ENCODE peak calls at places on chromosome 18, in six cellular contexts. One of them, this sample, is unnamed.

GRCh38 chr18:46477425-46478011 is 179.5 kb downstream of the LOXHD1 start:
- DNase-seq in IMR-90: no peak
- DNase-seq in neuronal stem cell: no peak
- DNase-seq in mesenchymal stem cell: no peak
- DNase-seq in trophoblast cell: no peak
- DNase-seq in H1: no peak
- DNase-seq in this sample: peak; percentile 20

GRCh38 chr18:78021196-78021595 is 771.5 kb downstream of the GALR1 start:
- DNase-seq in mesenchymal stem cell: no peak
- DNase-seq in H1: no peak
- DNase-seq in trophoblast cell: no peak
- DNase-seq in neuronal stem cell: no peak
- DNase-seq in IMR-90: no peak
- DNase-seq in this sample: no peak

GRCh38 chr18:29811519-29811918 is 1231.0 kb downstream of the DSC3 start:
- DNase-seq in mesenchymal stem cell: no peak
- DNase-seq in IMR-90: no peak
- DNase-seq in H1: no peak
- DNase-seq in neuronal stem cell: no peak
- DNase-seq in trophoblast cell: no peak
- DNase-seq in this sample: no peak

GRCh38 chr18:23650963-23651927 is 11.5 kb downstream of the ANKRD29 start:
- DNase-seq in mesenchymal stem cell: peak; percentile 21
- DNase-seq in H1: no peak
- DNase-seq in trophoblast cell: peak; percentile 41
- DNase-seq in neuronal stem cell: no peak
- DNase-seq in IMR-90: peak; percentile 77
- DNase-seq in this sample: no peak

GRCh38 chr18:24799720-24800119 is 339.3 kb downstream of the HRH4 start:
- DNase-seq in mesenchymal stem cell: no peak
- DNase-seq in H1: no peak
- DNase-seq in neuronal stem cell: no peak
- DNase-seq in trophoblast cell: no peak
- DNase-seq in IMR-90: no peak
- DNase-seq in this sample: no peak

GRCh38 chr18:45169610-45170009 is 445.7 kb upstream of the SLC14A2 start:
- DNase-seq in IMR-90: peak; percentile 90
- DNase-seq in trophoblast cell: peak; percentile 27
- DNase-seq in neuronal stem cell: no peak
- DNase-seq in H1: no peak
- DNase-seq in mesenchymal stem cell: peak; percentile 95
- DNase-seq in this sample: no peak

GRCh38 chr18:77070627-77071026 is 62.0 kb downstream of the MBP start:
- DNase-seq in trophoblast cell: no peak
- DNase-seq in IMR-90: no peak
- DNase-seq in H1: no peak
- DNase-seq in neuronal stem cell: no peak
- DNase-seq in mesenchymal stem cell: no peak
- DNase-seq in this sample: no peak

GRCh38 chr18:54444309-54444914 is 86.7 kb downstream of the C18orf54 start:
- DNase-seq in mesenchymal stem cell: peak; percentile 72
- DNase-seq in neuronal stem cell: peak; percentile 71
- DNase-seq in H1: peak; percentile 81
- DNase-seq in IMR-90: peak; percentile 61
- DNase-seq in trophoblast cell: peak; percentile 55
- DNase-seq in this sample: peak; percentile 78

GRCh38 chr18:59906203-59906602 is 6.4 kb downstream of the PMAIP1 start:
- DNase-seq in IMR-90: no peak
- DNase-seq in mesenchymal stem cell: peak; percentile 80
- DNase-seq in trophoblast cell: no peak
- DNase-seq in neuronal stem cell: no peak
- DNase-seq in H1: no peak
- DNase-seq in this sample: no peak

GRCh38 chr18:42339324-42339723 is 384.3 kb downstream of the PIK3C3 start:
- DNase-seq in trophoblast cell: no peak
- DNase-seq in neuronal stem cell: no peak
- DNase-seq in H1: no peak
- DNase-seq in mesenchymal stem cell: no peak
- DNase-seq in IMR-90: no peak
- DNase-seq in this sample: no peak

GRCh38 chr18:47716632-47717185 is 213.8 kb downstream of the SMAD2 start:
- DNase-seq in neuronal stem cell: no peak
- DNase-seq in trophoblast cell: no peak
- DNase-seq in H1: no peak
- DNase-seq in IMR-90: no peak
- DNase-seq in mesenchymal stem cell: no peak
- DNase-seq in this sample: no peak

GRCh38 chr18:49008716-49009115 is 58.0 kb upstream of the SMAD7 start:
- DNase-seq in trophoblast cell: no peak
- DNase-seq in neuronal stem cell: no peak
- DNase-seq in IMR-90: no peak
- DNase-seq in H1: no peak
- DNase-seq in mesenchymal stem cell: no peak
- DNase-seq in this sample: no peak

GRCh38 chr18:49656098-49656591 is 94.3 kb downstream of the LIPG start:
- DNase-seq in IMR-90: peak; percentile 16
- DNase-seq in H1: no peak
- DNase-seq in trophoblast cell: peak; percentile 89
- DNase-seq in neuronal stem cell: no peak
- DNase-seq in mesenchymal stem cell: peak; percentile 90
- DNase-seq in this sample: no peak

GRCh38 chr18:42255908-42256765 is 301.1 kb downstream of the PIK3C3 start:
- DNase-seq in neuronal stem cell: no peak
- DNase-seq in trophoblast cell: no peak
- DNase-seq in H1: no peak
- DNase-seq in IMR-90: no peak
- DNase-seq in mesenchymal stem cell: no peak
- DNase-seq in this sample: no peak

GRCh38 chr18:57539702-57540101 is 46.8 kb downstream of the FECH start:
- DNase-seq in IMR-90: no peak
- DNase-seq in H1: no peak
- DNase-seq in trophoblast cell: no peak
- DNase-seq in neuronal stem cell: no peak
- DNase-seq in mesenchymal stem cell: no peak
- DNase-seq in this sample: no peak

GRCh38 chr18:8813621-8814020 is 108.3 kb downstream of the MTCL1 start:
- DNase-seq in neuronal stem cell: no peak
- DNase-seq in mesenchymal stem cell: no peak
- DNase-seq in IMR-90: peak; percentile 70
- DNase-seq in H1: no peak
- DNase-seq in trophoblast cell: no peak
- DNase-seq in this sample: no peak

GRCh38 chr18:31684279-31685096 is at the start of gene B4GALT6:
- DNase-seq in neuronal stem cell: peak; percentile 61
- DNase-seq in trophoblast cell: no peak
- DNase-seq in IMR-90: no peak
- DNase-seq in H1: peak; percentile 79
- DNase-seq in mesenchymal stem cell: peak; percentile 53
- DNase-seq in this sample: peak; percentile 73
- H3K4ac ChIP-seq in neuronal stem cell: no peak within 1 kb of the TSS
- H3K4ac ChIP-seq in trophoblast cell: peak within 1 kb of the TSS; percentile 80
- H3K4ac ChIP-seq in IMR-90: no peak within 1 kb of the TSS
- H3K4ac ChIP-seq in H1: no peak within 1 kb of the TSS
- H3K4ac ChIP-seq in mesenchymal stem cell: peak within 1 kb of the TSS; percentile 49
- H3K4ac ChIP-seq in this sample: no peak within 1 kb of the TSS

GRCh38 chr18:80009661-80010550 is 21.5 kb upstream of the TXNL4A start:
- DNase-seq in neuronal stem cell: no peak
- DNase-seq in trophoblast cell: no peak
- DNase-seq in H1: no peak
- DNase-seq in mesenchymal stem cell: peak; percentile 92
- DNase-seq in IMR-90: peak; percentile 98
- DNase-seq in this sample: no peak
- H2AFZ ChIP-seq in neuronal stem cell: no peak overlapping the region
- H2AFZ ChIP-seq in trophoblast cell: no peak overlapping the region
- H2AFZ ChIP-seq in H1: no peak overlapping the region
- H2AFZ ChIP-seq in mesenchymal stem cell: no peak overlapping the region
- H2AFZ ChIP-seq in IMR-90: peak overlapping the region; percentile 72
- H2AFZ ChIP-seq in this sample: no peak overlapping the region

GRCh38 chr18:6605115-6605869 is 124.2 kb upstream of the ARHGAP28 start:
- DNase-seq in H1: no peak
- DNase-seq in neuronal stem cell: no peak
- DNase-seq in mesenchymal stem cell: no peak
- DNase-seq in IMR-90: peak; percentile 53
- DNase-seq in trophoblast cell: no peak
- DNase-seq in this sample: no peak
- H2AK5ac ChIP-seq in H1: no peak overlapping the region
- H2AK5ac ChIP-seq in neuronal stem cell: no peak overlapping the region
- H2AK5ac ChIP-seq in mesenchymal stem cell: no peak overlapping the region
- H2AK5ac ChIP-seq in IMR-90: no peak overlapping the region
- H2AK5ac ChIP-seq in trophoblast cell: no peak overlapping the region
- H2AK5ac ChIP-seq in this sample: no peak overlapping the region

DNA sequence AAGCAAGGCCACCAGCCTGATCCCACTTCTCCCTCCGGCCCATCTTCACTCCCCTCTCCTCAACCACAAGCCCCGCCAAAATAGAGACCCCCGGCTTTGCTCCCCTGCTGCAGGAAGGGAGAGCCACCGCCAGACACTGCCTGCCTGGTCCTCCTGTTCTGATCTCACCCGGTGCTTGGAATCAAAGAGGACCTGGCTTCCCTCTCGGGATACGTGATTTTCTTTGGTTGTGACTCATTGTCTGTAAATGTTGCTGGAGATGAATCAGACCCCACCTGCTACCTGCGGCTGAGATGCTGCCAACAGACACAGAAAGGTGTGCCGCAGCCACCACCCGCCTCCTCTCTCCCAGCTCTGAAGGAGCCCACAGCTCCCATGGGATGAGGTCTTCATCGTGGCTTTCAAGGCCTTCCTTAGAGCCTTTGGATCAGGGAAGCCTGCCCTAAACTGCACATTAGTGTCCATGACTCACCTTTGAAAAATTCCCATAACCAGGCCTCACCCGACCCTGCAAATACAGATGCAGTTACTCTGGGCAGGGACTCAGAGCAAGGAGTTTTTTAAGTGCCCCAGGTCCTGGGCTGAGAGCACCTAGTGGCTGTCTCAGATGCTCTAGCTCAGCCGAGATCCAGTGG is 79.4 kb upstream of the ZNF532 start:
- DNase-seq in H1: no peak
- DNase-seq in mesenchymal stem cell: peak; percentile 88
- DNase-seq in neuronal stem cell: no peak
- DNase-seq in trophoblast cell: peak; percentile 98
- DNase-seq in IMR-90: peak; percentile 88
- DNase-seq in this sample: peak; percentile 56
- H3K4ac ChIP-seq in H1: no peak overlapping the region
- H3K4ac ChIP-seq in mesenchymal stem cell: peak overlapping the region; percentile 88
- H3K4ac ChIP-seq in neuronal stem cell: peak overlapping the region; percentile 44
- H3K4ac ChIP-seq in trophoblast cell: peak overlapping the region; percentile 89
- H3K4ac ChIP-seq in IMR-90: peak overlapping the region; percentile 80
- H3K4ac ChIP-seq in this sample: no peak overlapping the region

DNA sequence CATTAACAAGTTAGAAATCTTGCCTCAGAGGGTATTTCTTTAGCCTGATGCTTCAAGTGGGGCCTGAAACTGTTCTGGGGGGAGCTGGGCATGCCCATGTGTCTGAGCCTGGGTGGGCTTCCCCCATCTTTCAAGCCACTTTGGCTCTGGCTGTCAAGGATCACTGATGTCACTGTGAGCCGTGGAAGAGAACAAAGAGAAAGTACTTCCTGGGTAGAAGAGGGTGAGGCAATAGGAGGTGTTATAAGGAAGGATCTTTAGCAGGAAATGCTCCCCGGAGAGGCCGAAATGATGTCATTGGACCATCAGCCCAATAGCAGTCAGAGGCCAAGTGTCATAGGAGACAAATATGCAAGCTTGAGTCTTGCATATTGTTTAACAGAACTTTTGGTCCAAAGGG is 228.4 kb upstream of the MEX3C start:
- DNase-seq in IMR-90: no peak
- DNase-seq in neuronal stem cell: no peak
- DNase-seq in mesenchymal stem cell: peak; percentile 9
- DNase-seq in H1: no peak
- DNase-seq in trophoblast cell: no peak
- DNase-seq in this sample: no peak
- H2AFZ ChIP-seq in IMR-90: no peak overlapping the region
- H2AFZ ChIP-seq in neuronal stem cell: no peak overlapping the region
- H2AFZ ChIP-seq in mesenchymal stem cell: no peak overlapping the region
- H2AFZ ChIP-seq in H1: no peak overlapping the region
- H2AFZ ChIP-seq in trophoblast cell: no peak overlapping the region
- H2AFZ ChIP-seq in this sample: no peak overlapping the region

GRCh38 chr18:27366151-27366550 is 181.0 kb upstream of the CHST9 start:
- DNase-seq in IMR-90: no peak
- DNase-seq in H1: no peak
- DNase-seq in mesenchymal stem cell: peak; percentile 26
- DNase-seq in trophoblast cell: no peak
- DNase-seq in neuronal stem cell: no peak
- DNase-seq in this sample: no peak
- H2AK5ac ChIP-seq in IMR-90: no peak overlapping the region
- H2AK5ac ChIP-seq in H1: no peak overlapping the region
- H2AK5ac ChIP-seq in mesenchymal stem cell: no peak overlapping the region
- H2AK5ac ChIP-seq in trophoblast cell: no peak overlapping the region
- H2AK5ac ChIP-seq in neuronal stem cell: no peak overlapping the region
- H2AK5ac ChIP-seq in this sample: no peak overlapping the region

GRCh38 chr18:28176674-28176932 is 327 bp downstream of the CDH2 start:
- DNase-seq in trophoblast cell: no peak
- DNase-seq in neuronal stem cell: no peak
- DNase-seq in H1: peak; percentile 59
- DNase-seq in IMR-90: no peak
- DNase-seq in mesenchymal stem cell: no peak
- DNase-seq in this sample: no peak

GRCh38 chr18:28177828-28178635 is 1.1 kb upstream of the CDH2 start:
- DNase-seq in neuronal stem cell: peak; percentile 80
- DNase-seq in mesenchymal stem cell: peak; percentile 62
- DNase-seq in trophoblast cell: no peak
- DNase-seq in IMR-90: peak; percentile 36
- DNase-seq in H1: peak; percentile 82
- DNase-seq in this sample: peak; percentile 83

GRCh38 chr18:28175930-28176673 is 828 bp downstream of the CDH2 start:
- DNase-seq in neuronal stem cell: peak; percentile 30
- DNase-seq in H1: peak; percentile 72
- DNase-seq in IMR-90: peak; percentile 27
- DNase-seq in trophoblast cell: no peak
- DNase-seq in mesenchymal stem cell: peak; percentile 53
- DNase-seq in this sample: peak; percentile 43

GRCh38 chr18:28178720-28179119 is 1.8 kb upstream of the CDH2 start:
- DNase-seq in mesenchymal stem cell: peak; percentile 25
- DNase-seq in IMR-90: peak; percentile 44
- DNase-seq in neuronal stem cell: no peak
- DNase-seq in trophoblast cell: no peak
- DNase-seq in H1: no peak
- DNase-seq in this sample: no peak

DNA sequence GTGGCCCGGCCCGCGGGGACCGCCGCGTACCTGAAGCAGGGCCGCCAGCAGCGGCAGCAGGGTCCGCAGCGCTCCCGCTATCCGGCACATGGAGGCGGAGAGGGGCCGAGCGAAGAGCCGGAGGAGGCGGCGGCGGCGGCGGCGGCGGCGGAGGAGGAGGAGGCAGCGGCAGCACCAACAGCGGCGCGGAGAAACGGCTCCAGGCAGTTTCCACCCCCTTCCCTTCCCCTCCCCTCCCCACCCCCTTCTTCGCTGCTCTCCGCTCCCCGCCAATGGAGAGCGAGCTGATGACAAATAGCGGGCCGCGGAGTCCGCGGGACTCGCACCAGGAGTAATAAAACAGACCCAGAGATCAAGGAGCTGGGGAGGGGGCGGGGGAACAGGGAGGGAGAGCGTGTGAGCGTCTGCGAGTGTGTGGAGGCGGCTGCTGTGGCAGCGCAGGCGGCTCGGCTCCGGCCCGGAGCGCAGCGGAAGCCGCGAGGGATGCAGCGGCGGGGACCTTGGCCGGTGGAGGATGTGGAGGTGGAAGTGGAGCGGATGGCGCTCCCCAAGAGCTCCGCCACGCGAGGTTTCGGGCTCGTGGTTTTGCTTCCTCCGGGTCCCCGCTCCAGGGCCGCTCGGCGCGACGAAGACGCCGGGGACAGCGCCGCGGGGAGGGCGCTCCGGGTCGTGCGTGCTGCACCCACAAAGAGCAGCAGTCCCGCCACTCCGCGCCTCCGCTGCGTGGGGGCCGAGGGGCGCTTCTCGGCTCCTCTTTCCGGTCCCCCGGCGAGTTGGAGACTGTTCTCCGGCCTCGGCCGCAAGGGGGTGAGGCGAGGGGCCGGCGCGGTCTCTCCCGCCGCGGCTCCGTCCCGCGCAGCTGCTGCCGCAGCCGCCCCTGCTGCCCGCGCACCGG is at the start of gene CDH2:
- DNase-seq in H1: peak; percentile 74
- DNase-seq in trophoblast cell: no peak
- DNase-seq in mesenchymal stem cell: peak; percentile 86
- DNase-seq in neuronal stem cell: peak; percentile 91
- DNase-seq in IMR-90: peak; percentile 85
- DNase-seq in this sample: peak; percentile 87
- H3K4ac ChIP-seq in H1: no peak within 1 kb of the TSS
- H3K4ac ChIP-seq in trophoblast cell: no peak within 1 kb of the TSS
- H3K4ac ChIP-seq in mesenchymal stem cell: peak within 1 kb of the TSS; percentile 58
- H3K4ac ChIP-seq in neuronal stem cell: peak within 1 kb of the TSS; percentile 99
- H3K4ac ChIP-seq in IMR-90: no peak within 1 kb of the TSS
- H3K4ac ChIP-seq in this sample: no peak within 1 kb of the TSS